ENCODE peak calls at places on chromosomes 6 and 20, in four cellular contexts. Q is RWPE1, H is body of pancreas, C is right lobe of liver. D is an unnamed sample.

GRCh38 chr6:119079288-119079809 is 885 bp upstream of the FAM184A start:
- DNase-seq in Q (peak), H (no peak), C (no peak), D (no peak)

GRCh38 chr20:57999465-58000111 is 228.9 kb downstream of the ANKRD60 start:
- DNase-seq in H (no peak), C (peak), Q (no peak), D (no peak)

GRCh38 chr6:138005846-138006245 is 101.4 kb downstream of the PERP start:
- DNase-seq in Q (no peak), C (no peak), H (no peak), D (no peak)

GRCh38 chr6:122154912-122155516 is 244.4 kb upstream of the HSF2 start:
- DNase-seq in Q (no peak), H (no peak), C (no peak), D (no peak)

GRCh38 chr6:87180105-87180504 is 24.7 kb downstream of the ZNF292 start:
- DNase-seq in H (no peak), C (no peak), Q (no peak), D (no peak)

GRCh38 chr6:2958802-2959201 is 12.6 kb downstream of the SERPINB6 start:
- DNase-seq in C (no peak), Q (no peak), H (no peak), D (no peak)

GRCh38 chr6:36139991-36140710 is 9.8 kb downstream of the MAPK13 start:
- DNase-seq in H (no peak), Q (no peak), C (no peak), D (no peak)

GRCh38 chr6:35014341-35014740 is 125.3 kb downstream of the ANKS1A start:
- DNase-seq in H (no peak), Q (no peak), C (no peak), D (no peak)

GRCh38 chr6:169654590-169655391 is 47.0 kb downstream of the WDR27 start:
- DNase-seq in C (peak), Q (peak), H (peak), D (peak)

GRCh38 chr6:20319520-20320357 is 81.9 kb upstream of the E2F3 start:
- DNase-seq in Q (no peak), C (peak), H (peak), D (peak)

GRCh38 chr6:139531148-139531547 is 156.7 kb upstream of the CITED2 start:
- DNase-seq in Q (no peak), C (no peak), H (peak), D (no peak)

GRCh38 chr6:119310486-119311036 is 39.0 kb downstream of the MAN1A1 start:
- DNase-seq in Q (no peak), H (no peak), C (no peak), D (no peak)

GRCh38 chr6:145755682-145756081 is 20.4 kb upstream of the EPM2A start:
- DNase-seq in Q (no peak), C (no peak), H (no peak), D (no peak)
- TF ChIP-seq CTCF in Q (no peak), C (no peak), H (no peak), D (no peak)

DNA sequence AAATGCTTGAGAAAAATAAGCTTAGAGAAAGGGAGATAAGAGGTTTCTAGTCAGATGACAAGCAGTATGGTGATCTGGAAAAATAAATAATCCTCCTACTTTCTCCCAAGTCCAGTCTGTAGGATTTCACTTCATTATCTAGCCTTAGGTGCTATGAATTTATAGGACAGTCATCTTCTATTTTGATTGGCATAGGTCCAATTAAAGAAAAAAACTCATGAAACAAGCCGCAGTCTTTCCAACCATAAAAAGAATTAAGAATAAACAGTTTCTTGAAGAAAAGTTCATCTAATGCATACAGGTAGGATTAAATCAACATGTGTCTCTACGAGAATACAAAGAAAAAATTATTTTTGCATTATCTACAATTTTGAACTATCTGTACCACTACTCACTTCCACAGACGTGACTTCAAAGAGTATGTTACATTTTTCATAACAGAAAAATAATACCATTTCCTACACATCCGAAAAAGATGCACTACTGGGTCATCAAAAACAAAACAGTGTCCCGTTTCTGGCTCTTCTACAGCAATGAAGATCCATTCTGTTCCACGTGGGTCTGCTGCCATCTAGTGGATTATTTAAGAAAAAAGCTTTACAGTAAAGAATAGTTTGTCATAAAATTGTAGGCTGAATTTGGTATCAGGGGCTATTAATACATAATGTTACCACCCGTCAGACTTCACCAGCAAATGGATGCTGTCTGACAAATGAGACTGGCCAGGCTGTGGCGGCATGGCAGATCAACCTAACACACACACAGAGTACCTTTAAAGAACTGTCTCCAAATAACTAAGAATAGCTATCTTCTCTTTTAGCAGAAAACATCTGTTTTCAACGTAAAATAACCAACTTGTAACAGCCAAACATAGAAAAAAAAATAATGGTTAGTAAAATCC is 28.9 kb downstream of the STX7 start:
- DNase-seq in C (no peak), Q (peak), H (peak), D (no peak)
- H3K27ac ChIP-seq in C (no peak), Q (no peak), H (no peak), D (no peak)

GRCh38 chr6:89258912-89259311 is 41.8 kb upstream of the GABRR1 start:
- DNase-seq in Q (no peak), C (no peak), H (no peak), D (no peak)

GRCh38 chr6:89260310-89260709 is 43.2 kb upstream of the GABRR1 start:
- DNase-seq in C (no peak), H (no peak), Q (no peak), D (no peak)

GRCh38 chr6:89264296-89264695 is 47.1 kb upstream of the GABRR1 start:
- DNase-seq in Q (no peak), H (no peak), C (no peak), D (no peak)

GRCh38 chr6:89257781-89258180 is 40.6 kb upstream of the GABRR1 start:
- DNase-seq in Q (no peak), H (no peak), C (no peak), D (no peak)

DNA sequence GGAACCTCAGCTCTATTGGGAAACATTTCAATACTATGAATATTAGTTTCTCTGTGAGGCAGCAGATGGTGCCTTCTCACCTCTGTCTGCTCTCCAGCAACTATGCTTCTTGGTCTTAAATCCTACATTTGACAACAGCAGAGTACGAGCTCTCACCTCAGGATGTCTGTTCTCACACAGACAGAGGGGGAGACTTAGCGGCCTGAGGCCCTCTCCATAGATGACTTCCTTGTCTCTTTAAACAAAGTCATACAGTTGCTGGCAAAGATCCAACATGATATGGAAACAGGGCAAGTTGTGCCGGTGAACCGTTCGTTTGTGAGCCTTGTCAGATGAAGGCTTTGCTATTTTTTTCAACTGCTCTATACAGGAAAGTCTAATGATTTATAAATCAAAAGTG is 43.7 kb upstream of the GABRR1 start:
- DNase-seq in Q (no peak), C (no peak), H (no peak), D (no peak)
- TF ChIP-seq CTCF in Q (no peak), C (no peak), H (no peak), D (no peak)

GRCh38 chr6:31631681-31632278 is 11.3 kb downstream of the PRRC2A start:
- DNase-seq in H (no peak), Q (no peak), C (no peak), D (no peak)
- H3K27ac ChIP-seq in H (no peak), Q (peak), C (no peak), D (no peak)

GRCh38 chr6:16253399-16254144 is 15.2 kb downstream of the GMPR start:
- DNase-seq in C (no peak), Q (no peak), H (no peak), D (no peak)
- TF ChIP-seq CTCF in C (no peak), Q (no peak), H (no peak), D (no peak)

GRCh38 chr6:84762220-84762940 is 2.0 kb downstream of the TBX18 start:
- DNase-seq in C (no peak), Q (peak), H (no peak), D (no peak)
- H3K27ac ChIP-seq in C (no peak), Q (peak), H (no peak), D (no peak)

DNA sequence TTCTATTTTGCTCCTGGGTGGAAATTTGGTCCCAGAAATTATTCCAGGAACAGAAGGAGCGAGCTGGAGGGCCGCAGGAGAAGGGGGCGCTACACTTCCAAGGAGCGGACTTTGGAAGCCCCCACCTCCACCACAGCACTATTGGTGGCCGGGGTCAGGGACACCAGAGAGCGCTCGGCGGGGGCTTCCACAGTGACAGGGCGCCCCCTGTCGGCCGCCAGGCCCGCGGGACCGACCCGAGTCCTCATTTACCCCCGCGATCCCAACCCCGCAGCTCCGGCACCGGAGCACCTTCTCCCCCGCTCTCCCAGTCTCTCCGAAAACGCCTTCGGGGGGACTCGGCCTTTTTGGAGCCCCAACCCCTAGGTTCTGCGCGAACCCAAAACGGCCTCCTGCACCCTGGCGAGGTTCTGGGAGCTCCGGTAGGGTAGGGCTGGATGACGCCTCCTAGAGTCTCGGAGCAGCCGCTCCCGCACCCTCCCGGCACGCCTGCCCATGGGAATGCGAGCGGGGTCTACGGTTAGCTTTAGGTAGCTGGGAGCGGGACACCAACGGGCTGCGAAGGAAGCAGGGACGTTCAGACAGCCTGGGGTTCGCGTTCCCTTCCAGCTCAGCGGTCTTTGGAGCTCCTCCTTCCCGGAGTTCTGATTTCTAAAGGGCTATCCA is 2.4 kb upstream of the FOXA2 start:
- DNase-seq in C (peak), Q (peak), H (peak), D (peak)
- TF ChIP-seq CTCF in C (peak), Q (peak), H (peak), D (peak)